ENCODE peak calls at places on chromosomes 1 and 21, in nine cellular contexts. K is activated CD8-positive, alpha-beta memory T cell treated with anti-CD3 and anti-CD28 coated beads for 48 hours; A is mucosa of gallbladder; U is NCI-H1105 treated with DMSO at 0.1 percent for 48 hours; S is mammary epithelial cell; N is stimulated activated CD8-positive, alpha-beta memory T cell treated with anti-CD3 and anti-CD28 coated beads, Interleukin-12 subunit alpha, Interleukin-12 subunit beta, amount 100 ng/mL, for 4 hours; V is NCI-H2171; M is ACHN; L is skeletal muscle cell. G is an unnamed sample.

GRCh38 chr21:44949161-44950015 is 9.6 kb downstream of the SLX9 start:
- DNase-seq in K (no peak), A (peak), U (peak), S (peak), N (peak), V (no peak), M (peak), L (no peak), G (no peak)

GRCh38 chr21:26881504-26882228 is 36.5 kb upstream of the ADAMTS1 start:
- DNase-seq in K (no peak), A (no peak), U (peak), S (no peak), N (no peak), V (peak), M (peak), L (no peak), G (no peak)

GRCh38 chr1:156895408-156895874 is 1.9 kb downstream of the PEAR1 start:
- DNase-seq in K (no peak), A (no peak), U (no peak), S (no peak), N (no peak), V (no peak), M (peak), L (no peak), G (no peak)

GRCh38 chr1:212607206-212607923 is 1.2 kb upstream of the ATF3 start:
- DNase-seq in K (peak), A (peak), U (peak), S (peak), N (no peak), V (no peak), M (no peak), L (no peak), G (no peak)

GRCh38 chr1:7991504-7992440 is 30.3 kb downstream of the PARK7 start:
- DNase-seq in K (no peak), A (no peak), U (peak), S (no peak), N (no peak), V (no peak), M (no peak), L (no peak), G (no peak)

GRCh38 chr21:41290106-41290799 is 26.3 kb upstream of the FAM3B start:
- DNase-seq in K (no peak), A (no peak), U (no peak), S (no peak), N (no peak), V (no peak), M (no peak), L (no peak), G (no peak)

GRCh38 chr1:156489166-156489934 is 11.2 kb downstream of the MEF2D start:
- DNase-seq in K (no peak), A (no peak), U (peak), S (no peak), N (peak), V (peak), M (no peak), L (no peak), G (no peak)

GRCh38 chr1:98940069-98940468 is 64.6 kb downstream of the PLPPR5 start:
- DNase-seq in K (no peak), A (no peak), U (no peak), S (no peak), N (no peak), V (no peak), M (no peak), L (no peak), G (no peak)

GRCh38 chr1:240854367-240854766 is 242.4 kb upstream of the GREM2 start:
- DNase-seq in K (no peak), A (no peak), U (no peak), S (no peak), N (no peak), V (no peak), M (peak), L (peak), G (peak)

GRCh38 chr1:107993920-107994319 is 28.9 kb upstream of the VAV3 start:
- DNase-seq in K (no peak), A (peak), U (no peak), S (peak), N (no peak), V (no peak), M (no peak), L (no peak), G (no peak)

GRCh38 chr1:200432586-200432985 is 22.8 kb upstream of the ZNF281 start:
- DNase-seq in K (no peak), A (no peak), U (no peak), S (no peak), N (no peak), V (no peak), M (no peak), L (no peak), G (no peak)

GRCh38 chr1:92698932-92699331 is 86.0 kb downstream of the EVI5 start:
- DNase-seq in K (no peak), A (no peak), U (no peak), S (no peak), N (no peak), V (no peak), M (no peak), L (no peak), G (no peak)

GRCh38 chr21:24110846-24111245 is 1496.4 kb downstream of the MRPL39 start:
- DNase-seq in K (no peak), A (no peak), U (no peak), S (no peak), N (no peak), V (no peak), M (no peak), L (peak), G (no peak)

GRCh38 chr1:55558515-55558914 is 343.4 kb upstream of the USP24 start:
- DNase-seq in K (no peak), A (no peak), U (no peak), S (no peak), N (no peak), V (no peak), M (no peak), L (no peak), G (no peak)

GRCh38 chr1:37474697-37475379 is 458 bp downstream of the ZC3H12A start:
- DNase-seq in K (no peak), A (no peak), U (no peak), S (no peak), N (no peak), V (no peak), M (peak), L (no peak), G (no peak)

GRCh38 chr21:39390212-39390765 is 41.4 kb upstream of the HMGN1 start:
- DNase-seq in K (no peak), A (no peak), U (no peak), S (no peak), N (no peak), V (no peak), M (no peak), L (no peak), G (no peak)

GRCh38 chr1:27119270-27119618 is 35.7 kb downstream of the SLC9A1 start:
- DNase-seq in K (no peak), A (peak), U (no peak), S (no peak), N (no peak), V (no peak), M (no peak), L (peak), G (peak)

GRCh38 chr1:41017141-41018024 is 4.1 kb downstream of the SLFNL1 start:
- DNase-seq in K (no peak), A (no peak), U (no peak), S (no peak), N (no peak), V (no peak), M (no peak), L (no peak), G (no peak)

GRCh38 chr1:159943908-159944622 is 1.3 kb downstream of the IGSF9 start:
- DNase-seq in K (no peak), A (no peak), U (peak), S (peak), N (no peak), V (peak), M (no peak), L (no peak), G (no peak)

GRCh38 chr1:198683449-198683848 is 44.6 kb downstream of the PTPRC start:
- DNase-seq in K (no peak), A (no peak), U (no peak), S (no peak), N (no peak), V (no peak), M (no peak), L (no peak), G (no peak)

GRCh38 chr1:40199126-40199525 is 37.9 kb downstream of the RLF start:
- DNase-seq in K (no peak), A (no peak), U (no peak), S (no peak), N (no peak), V (no peak), M (no peak), L (no peak), G (no peak)

GRCh38 chr1:38680801-38681510 is 178.6 kb downstream of the RRAGC start:
- DNase-seq in K (no peak), A (no peak), U (no peak), S (no peak), N (no peak), V (no peak), M (no peak), L (peak), G (no peak)

GRCh38 chr1:199759268-199759724 is 268.2 kb upstream of the NR5A2 start:
- DNase-seq in K (no peak), A (peak), U (no peak), S (peak), N (no peak), V (no peak), M (peak), L (peak), G (no peak)